ENCODE peak calls at places on chromosomes 3 and 15, in four cellular contexts. N is IMR-90, X is breast epithelium, G is tibial nerve. D is an unnamed sample.
A peak's percentile ranks its signal among the peaks of the same experiment; 100 is the strongest.

GRCh38 chr15:101266787-101267186 is 10.5 kb downstream of the SELENOS start:
- DNase-seq in N (no peak), X (no peak), G (no peak), D (no peak)

GRCh38 chr3:196287066-196287404 is 491 bp downstream of the PCYT1A start:
- DNase-seq in N (no peak), X (no peak), G (no peak), D (no peak)

GRCh38 chr3:79405183-79405582 is 362.6 kb downstream of the ROBO1 start:
- DNase-seq in N (no peak), X (no peak), G (no peak), D (no peak)

GRCh38 chr3:132134611-132135010 is 99.8 kb upstream of the CPNE4 start:
- DNase-seq in N (peak; percentile 95), X (no peak), G (no peak), D (no peak)

GRCh38 chr3:105394177-105394576 is 27.5 kb downstream of the ALCAM start:
- DNase-seq in N (no peak), X (no peak), G (no peak), D (no peak)

GRCh38 chr15:38084289-38084688 is 149.8 kb downstream of the TMCO5A start:
- DNase-seq in N (peak; percentile 48), X (no peak), G (no peak), D (no peak)

GRCh38 chr3:66475386-66476020 is 25.3 kb downstream of the LRIG1 start:
- DNase-seq in N (no peak), X (no peak), G (no peak), D (peak; percentile 55)

GRCh38 chr15:62173215-62173614 is 8.1 kb upstream of the C2CD4B start:
- DNase-seq in N (no peak), X (no peak), G (no peak), D (no peak)

GRCh38 chr3:194296448-194296831 is 54.7 kb downstream of the CPN2 start:
- DNase-seq in N (peak; percentile 50), X (no peak), G (no peak), D (no peak)

GRCh38 chr3:10609134-10609533 is 103.7 kb upstream of the ATP2B2 start:
- DNase-seq in N (no peak), X (no peak), G (no peak), D (no peak)

GRCh38 chr15:98232761-98233160 is 272.3 kb downstream of the ARRDC4 start:
- DNase-seq in N (no peak), X (no peak), G (no peak), D (no peak)

GRCh38 chr3:98814799-98815450 is 51.8 kb downstream of the ST3GAL6 start:
- DNase-seq in N (peak; percentile 90), X (no peak), G (no peak), D (no peak)

GRCh38 chr3:165642761-165643432 is 194.3 kb downstream of the BCHE start:
- DNase-seq in N (peak; percentile 98), X (no peak), G (no peak), D (peak; percentile 84)

GRCh38 chr3:58804914-58805313 is 138.3 kb upstream of the FAM3D start:
- DNase-seq in N (peak; percentile 4), X (no peak), G (no peak), D (no peak)

GRCh38 chr3:25901796-25902195 is 111.9 kb downstream of the OXSM start:
- DNase-seq in N (no peak), X (no peak), G (no peak), D (no peak)

GRCh38 chr3:83189634-83190033 is 1428.2 kb upstream of the GBE1 start:
- DNase-seq in N (no peak), X (no peak), G (no peak), D (no peak)

GRCh38 chr3:142276780-142277179 is 51.4 kb upstream of the GK5 start:
- DNase-seq in N (peak; percentile 67), X (no peak), G (no peak), D (no peak)

GRCh38 chr3:156675744-156676466 is 1.5 kb downstream of the TIPARP start:
- DNase-seq in N (peak; percentile 86), X (no peak), G (peak; percentile 16), D (no peak)

GRCh38 chr3:81485444-81485865 is 276.0 kb downstream of the GBE1 start:
- DNase-seq in N (peak; percentile 78), X (no peak), G (no peak), D (no peak)

GRCh38 chr3:127250032-127250431 is 37.8 kb downstream of the PRR20G start:
- DNase-seq in N (no peak), X (no peak), G (no peak), D (no peak)

GRCh38 chr3:114005406-114005987 is 50.8 kb downstream of the CCDC191 start:
- DNase-seq in N (no peak), X (no peak), G (no peak), D (no peak)

GRCh38 chr3:89116486-89116885 is 9.1 kb downstream of the EPHA3 start:
- DNase-seq in N (no peak), X (no peak), G (no peak), D (no peak)

GRCh38 chr3:78762121-78762520 is 1005.7 kb downstream of the ROBO1 start:
- DNase-seq in N (no peak), X (no peak), G (no peak), D (no peak)

GRCh38 chr3:25902586-25902985 is 112.7 kb downstream of the OXSM start:
- DNase-seq in N (no peak), X (no peak), G (no peak), D (no peak)

GRCh38 chr15:40192942-40193341 is 32.1 kb downstream of the BUB1B start:
- DNase-seq in N (peak; percentile 48), X (no peak), G (no peak), D (no peak)

GRCh38 chr15:74635228-74635627 is 19.6 kb downstream of the CLK3 start:
- DNase-seq in N (peak; percentile 61), X (no peak), G (no peak), D (no peak)

DNA sequence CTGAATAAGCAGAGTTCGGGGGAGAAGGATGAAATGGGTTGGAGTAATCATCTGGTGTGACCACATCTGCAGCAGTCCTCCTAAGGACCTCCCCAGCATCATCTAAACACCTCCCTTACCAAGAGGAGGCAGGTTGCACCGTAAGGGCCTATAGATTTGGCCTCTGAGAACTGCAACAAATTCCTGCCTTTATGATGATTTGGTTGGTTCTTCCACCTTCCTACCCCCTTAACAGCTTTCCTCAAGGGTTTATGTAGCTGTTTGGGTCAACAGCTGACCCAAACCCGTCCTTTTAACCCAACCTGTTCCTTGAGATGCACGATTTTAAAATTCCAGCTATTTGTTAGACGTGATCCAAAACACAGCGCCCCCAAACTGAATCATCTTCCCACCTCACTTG is 58.2 kb downstream of the AAGAB start:
- DNase-seq in N (peak; percentile 54), X (no peak), G (no peak), D (no peak)
- H3K27ac ChIP-seq in N (peak overlapping the region; percentile 72), X (peak overlapping the region; percentile 78), G (no peak overlapping the region), D (peak overlapping the region; percentile 27)

DNA sequence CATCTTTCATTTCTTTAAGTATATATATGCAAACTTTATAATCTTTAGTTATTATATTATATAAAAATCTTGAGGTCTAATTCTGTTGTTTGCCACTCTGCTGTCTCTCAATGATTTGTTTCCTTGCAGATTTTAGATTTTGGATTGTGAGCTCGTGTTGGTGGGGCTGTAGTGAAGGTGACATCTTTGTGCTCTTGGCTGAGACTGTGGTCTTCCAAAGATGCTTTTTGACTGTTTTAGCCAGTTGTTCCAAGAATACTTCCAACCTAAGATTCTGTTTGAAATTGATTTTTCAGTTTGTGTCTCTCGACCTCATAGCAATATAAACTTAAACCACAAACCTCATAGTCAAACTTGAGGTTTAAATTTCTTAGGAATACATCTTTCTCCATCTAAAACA is 326.5 kb downstream of the SLC9A9 start:
- DNase-seq in N (no peak), X (no peak), G (no peak), D (no peak)
- H3K4me3 ChIP-seq in N (no peak overlapping the region), X (no peak overlapping the region), G (no peak overlapping the region), D (no peak overlapping the region)

DNA sequence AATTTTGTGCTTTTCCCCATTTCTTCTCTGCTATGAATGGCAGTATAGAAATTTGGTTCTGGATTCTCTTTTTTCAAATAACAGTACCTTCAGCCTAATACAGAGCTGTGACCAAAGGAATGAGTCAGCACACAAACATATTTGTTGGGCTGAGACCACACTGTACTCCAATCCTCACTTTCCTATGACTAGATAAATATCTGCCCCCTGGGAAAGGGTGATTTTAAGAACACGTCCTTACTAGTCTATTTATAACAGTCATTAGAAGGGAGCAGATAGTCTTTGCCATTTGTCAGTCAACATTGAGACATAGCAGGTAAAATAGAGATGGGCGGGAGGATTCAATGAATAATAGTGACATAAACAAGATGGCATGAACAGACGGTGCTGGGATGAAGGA is 461.3 kb downstream of the MCTP2 start:
- DNase-seq in N (no peak), X (no peak), G (no peak), D (no peak)
- H3K27ac ChIP-seq in N (no peak overlapping the region), X (no peak overlapping the region), G (no peak overlapping the region), D (no peak overlapping the region)

GRCh38 chr3:119500265-119500664 is 1.9 kb downstream of the TIMMDC1 start:
- DNase-seq in N (no peak), X (no peak), G (no peak), D (no peak)
- H3K4me3 ChIP-seq in N (no peak overlapping the region), X (no peak overlapping the region), G (no peak overlapping the region), D (no peak overlapping the region)

DNA sequence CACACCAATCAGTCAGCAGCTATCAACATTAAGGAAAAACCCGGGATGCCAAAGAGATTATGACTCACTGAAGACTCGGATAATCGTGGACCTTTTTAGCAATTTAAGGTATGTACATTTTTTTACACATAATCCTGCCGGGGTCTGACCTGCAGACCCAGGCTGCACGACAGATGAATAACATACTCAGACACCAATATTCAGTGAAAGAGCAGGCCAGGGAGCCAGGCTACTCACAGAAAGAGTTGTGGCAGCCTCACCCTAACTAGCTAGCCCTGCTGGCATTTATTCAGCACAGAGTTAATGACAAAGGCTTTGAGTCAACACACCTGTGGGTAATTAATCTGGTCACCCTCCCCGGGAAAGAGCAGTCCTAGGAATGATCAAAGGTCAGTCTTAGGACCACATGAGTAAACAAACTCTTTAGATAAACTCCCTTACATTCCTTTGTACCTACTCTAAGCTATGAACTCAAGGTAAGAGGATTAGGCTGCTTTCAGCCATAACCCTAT is 727.5 kb downstream of the TBL1XR1 start:
- DNase-seq in N (no peak), X (no peak), G (no peak), D (no peak)
- H3K27ac ChIP-seq in N (no peak overlapping the region), X (no peak overlapping the region), G (no peak overlapping the region), D (no peak overlapping the region)

DNA sequence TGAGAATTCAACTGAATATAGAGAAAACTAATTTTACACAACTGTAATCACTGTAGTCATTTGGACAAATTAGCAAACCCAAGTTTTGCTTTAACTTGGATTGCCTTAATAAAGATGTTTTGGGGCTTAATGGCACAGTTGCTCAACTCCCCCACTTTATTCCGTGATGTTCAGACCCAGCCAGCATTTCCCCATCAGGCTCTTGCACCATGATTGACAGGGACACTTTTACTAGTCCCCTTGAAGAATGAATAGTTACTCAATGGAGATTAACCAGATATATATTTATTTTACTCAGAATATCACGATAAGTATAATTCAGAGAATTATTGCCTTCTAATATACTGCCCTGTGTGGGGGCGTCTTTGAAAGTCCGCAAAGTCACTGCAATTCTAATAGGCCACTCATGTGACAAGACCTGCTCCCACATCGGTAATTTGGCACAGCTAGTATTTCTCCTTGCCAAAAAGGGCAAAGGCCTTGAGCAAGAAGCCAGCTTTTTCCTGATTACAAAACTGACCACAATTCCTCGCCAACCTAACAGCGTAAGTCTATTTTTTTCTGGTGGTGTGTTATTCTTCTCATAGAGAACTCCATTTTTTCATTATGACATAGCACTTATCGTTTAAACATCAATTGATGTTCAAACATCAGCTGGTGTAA is 61.4 kb downstream of the PPARG start:
- DNase-seq in N (no peak), X (no peak), G (no peak), D (no peak)
- H3K4me3 ChIP-seq in N (no peak overlapping the region), X (no peak overlapping the region), G (no peak overlapping the region), D (no peak overlapping the region)

GRCh38 chr3:100603449-100603848 is 6.0 kb upstream of the ADGRG7 start:
- DNase-seq in N (peak; percentile 54), X (no peak), G (no peak), D (no peak)
- H3K27ac ChIP-seq in N (no peak overlapping the region), X (no peak overlapping the region), G (no peak overlapping the region), D (no peak overlapping the region)

D was measured in ascending aorta.